ENCODE peak calls at places on chromosome 20, in six cellular contexts. O is neural progenitor cell, D is SK-N-SH, N is OCI-LY7, V is GM23338, K is HCT116. S is an unnamed sample.

GRCh38 chr20:14885661-14886060 is 548.2 kb upstream of the FLRT3 start:
- DNase-seq in O (no peak), D (no peak), N (no peak), V (no peak), K (no peak), S (no peak)

GRCh38 chr20:39850821-39851330 is 838.2 kb downstream of the MAFB start:
- DNase-seq in O (peak), D (no peak), N (no peak), V (no peak), K (no peak), S (no peak)

GRCh38 chr20:62728028-62728780 is 19.6 kb downstream of the NTSR1 start:
- DNase-seq in O (no peak), D (no peak), N (no peak), V (no peak), K (no peak), S (no peak)

GRCh38 chr20:37417146-37417856 is 71.4 kb downstream of the SRC start:
- DNase-seq in O (peak), D (no peak), N (no peak), V (no peak), K (no peak), S (no peak)

GRCh38 chr20:9977629-9978028 is 57.2 kb upstream of the ANKEF1 start:
- DNase-seq in O (no peak), D (no peak), N (no peak), V (no peak), K (peak), S (no peak)

GRCh38 chr20:47231382-47232042 is 125.0 kb downstream of the ZMYND8 start:
- DNase-seq in O (no peak), D (no peak), N (no peak), V (no peak), K (no peak), S (no peak)

GRCh38 chr20:32564921-32565734 is 20.0 kb downstream of the NOL4L start:
- DNase-seq in O (no peak), D (peak), N (no peak), V (no peak), K (no peak), S (no peak)

GRCh38 chr20:7935027-7935551 is 5.2 kb downstream of the HAO1 start:
- DNase-seq in O (no peak), D (no peak), N (peak), V (no peak), K (no peak), S (no peak)

GRCh38 chr20:63183422-63184146 is 32.3 kb downstream of the YTHDF1 start:
- DNase-seq in O (peak), D (peak), N (peak), V (peak), K (peak), S (peak)

GRCh38 chr20:17617212-17617867 is 47.5 kb downstream of the DSTN start:
- DNase-seq in O (peak), D (peak), N (peak), V (peak), K (peak), S (peak)

DNA sequence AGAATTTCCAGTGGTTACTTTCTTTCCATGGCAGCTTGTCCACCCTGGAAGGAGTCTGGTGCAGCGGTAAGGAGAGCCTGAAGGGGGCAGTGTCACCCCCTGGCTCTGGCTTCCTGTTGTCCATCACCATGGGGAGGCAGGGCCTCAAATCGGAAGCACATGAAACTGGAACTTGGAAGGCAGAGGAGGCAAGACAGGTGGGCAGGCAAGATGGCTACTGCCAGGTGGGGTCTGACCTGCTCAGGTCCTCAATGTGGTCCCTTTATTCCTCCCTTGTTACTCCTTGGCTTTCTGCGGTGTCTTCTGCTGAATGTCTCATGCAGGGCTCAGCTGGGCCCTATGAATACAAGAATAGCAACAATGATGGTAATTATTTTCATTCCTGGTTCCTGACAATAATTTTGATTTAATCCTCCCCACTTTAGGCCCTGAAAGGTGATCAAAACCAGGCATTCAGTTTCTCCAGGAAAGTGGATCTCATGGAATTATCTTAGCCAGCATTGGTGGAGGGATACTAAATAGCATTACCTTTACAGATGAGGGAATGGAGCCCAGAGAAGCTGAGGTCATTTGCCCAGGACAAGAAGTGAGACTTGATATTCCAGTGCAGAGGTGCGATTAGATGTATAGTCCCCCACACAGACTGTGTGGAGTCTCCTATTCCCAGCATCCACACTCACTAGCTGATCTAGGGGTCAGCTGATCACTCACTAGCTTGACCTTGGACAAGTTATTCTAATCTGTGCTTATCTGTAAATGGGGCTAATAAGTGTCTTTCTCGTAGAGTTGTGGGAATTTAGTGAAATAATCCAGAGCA is 17.6 kb upstream of the SNAI1 start:
- DNase-seq in O (peak), D (peak), N (peak), V (peak), K (peak), S (peak)
- TF ChIP-seq EZH2phosphoT487 in O (no peak), D (no peak), N (no peak), V (no peak), K (no peak), S (no peak)

DNA sequence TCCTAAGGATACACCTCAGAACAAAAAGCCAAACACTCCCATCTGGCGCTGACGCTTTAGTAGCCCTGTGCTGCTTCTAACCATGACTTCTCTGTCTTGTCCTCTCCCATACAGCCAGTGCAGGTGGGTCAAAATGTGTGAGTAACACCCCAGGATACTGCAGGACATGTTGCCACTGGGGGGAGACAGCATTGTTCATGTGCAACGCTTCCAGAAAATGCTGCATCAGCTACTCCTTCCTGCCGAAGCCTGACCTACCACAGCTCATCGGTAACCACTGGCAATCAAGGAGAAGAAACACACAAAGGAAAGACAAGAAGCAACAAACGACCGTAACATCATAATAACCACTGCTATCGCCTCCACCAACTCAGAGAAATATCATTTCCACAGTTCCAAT is 1.4 kb downstream of the DEFB132 start:
- DNase-seq in O (no peak), D (no peak), N (peak), V (peak), K (peak), S (no peak)
- TF ChIP-seq CTCF in O (no peak), D (no peak), N (peak), V (peak), K (peak), S (no peak)

GRCh38 chr20:20712474-20713243 is at the start of gene RALGAPA2:
- DNase-seq in O (peak), D (peak), N (peak), V (peak), K (peak), S (peak)

GRCh38 chr20:20711413-20711812 is 1.0 kb downstream of the RALGAPA2 start:
- DNase-seq in O (no peak), D (no peak), N (peak), V (peak), K (no peak), S (peak)

GRCh38 chr20:20710847-20711315 is 1.6 kb downstream of the RALGAPA2 start:
- DNase-seq in O (no peak), D (no peak), N (peak), V (no peak), K (no peak), S (peak)

GRCh38 chr20:20713244-20713765 is 861 bp upstream of the RALGAPA2 start:
- DNase-seq in O (no peak), D (peak), N (no peak), V (no peak), K (no peak), S (no peak)

DNA sequence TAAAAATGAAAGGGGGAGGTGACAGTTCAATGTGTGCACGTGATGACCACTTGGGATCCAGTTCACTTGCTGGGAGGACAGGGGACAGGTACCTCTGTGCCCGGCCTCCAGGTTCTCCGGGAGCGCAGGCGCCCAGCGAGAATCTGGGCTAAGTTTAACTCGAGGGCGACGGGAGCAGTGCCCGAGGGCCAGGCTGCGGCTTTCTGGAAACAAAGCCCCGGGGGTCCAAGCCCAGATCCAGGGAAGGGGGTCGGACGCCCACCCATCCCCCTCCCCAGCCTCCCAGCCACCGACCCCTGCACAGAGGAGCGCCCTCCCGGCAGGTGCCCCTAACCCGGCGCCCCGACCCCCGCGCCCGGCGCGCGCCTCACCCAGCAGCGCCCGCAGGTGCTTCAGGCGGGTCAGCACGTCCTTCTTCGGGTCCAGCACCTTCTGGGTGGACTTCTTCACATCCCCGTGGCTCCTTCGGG is 405 bp downstream of the RALGAPA2 start:
- DNase-seq in O (peak), D (no peak), N (no peak), V (peak), K (no peak), S (peak)
- TF ChIP-seq EZH2phosphoT487 in O (no peak), D (no peak), N (no peak), V (no peak), K (no peak), S (no peak)

DNA sequence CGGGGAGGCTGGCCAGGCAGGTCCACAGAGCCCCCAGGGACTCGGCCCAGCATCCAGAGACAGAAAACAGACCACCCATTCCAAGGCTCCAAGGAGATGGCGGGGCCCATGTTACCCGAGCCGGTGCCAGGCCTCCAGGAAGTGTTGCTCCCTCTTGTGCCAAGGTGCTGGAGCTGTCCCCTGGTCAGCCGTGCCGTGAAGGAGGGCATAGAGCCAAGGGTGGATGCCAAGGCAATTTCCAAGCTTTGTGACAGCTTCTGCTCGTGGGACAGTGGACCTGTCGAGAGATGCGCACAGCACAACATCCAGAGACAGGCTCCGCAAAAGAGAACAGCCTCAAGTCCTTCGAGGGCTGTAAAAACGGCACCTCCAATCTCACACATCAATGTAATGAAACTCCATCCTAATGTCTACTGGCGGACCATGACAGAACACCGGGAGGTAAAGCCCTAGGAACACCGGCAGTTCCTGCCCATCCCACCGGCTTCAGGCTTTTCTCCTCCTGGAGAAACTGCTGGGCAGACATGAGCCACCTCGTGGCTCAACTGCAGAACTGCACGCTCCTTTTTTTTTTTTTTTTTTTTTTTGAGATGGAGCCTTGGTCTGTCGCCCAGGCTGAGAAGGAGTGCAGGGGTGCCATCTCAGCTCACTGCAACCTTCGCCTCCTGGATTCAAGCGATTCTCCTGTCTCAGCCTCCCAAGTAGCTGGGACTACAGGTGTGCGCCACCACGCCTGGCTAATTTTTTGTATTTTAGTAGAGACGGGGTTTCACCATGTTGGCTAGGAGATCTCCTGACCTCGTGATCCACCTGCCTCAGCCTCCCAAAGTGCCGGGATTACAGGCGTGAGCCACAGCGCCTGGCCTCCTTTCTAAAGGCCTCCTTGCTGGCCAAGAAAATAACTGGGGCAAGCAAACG is 30.9 kb upstream of the AVP start:
- DNase-seq in O (peak), D (peak), N (peak), V (peak), K (peak), S (peak)
- TF ChIP-seq CTCF in O (peak), D (peak), N (peak), V (peak), K (peak), S (peak)

GRCh38 chr20:34988176-34988540 is 32.5 kb downstream of the MYH7B start:
- DNase-seq in O (no peak), D (no peak), N (no peak), V (no peak), K (no peak), S (no peak)
- TF ChIP-seq EZH2phosphoT487 in O (no peak), D (no peak), N (no peak), V (no peak), K (no peak), S (no peak)

GRCh38 chr20:56503911-56504310 is 20.6 kb upstream of the FAM209A start:
- DNase-seq in O (no peak), D (no peak), N (no peak), V (peak), K (no peak), S (no peak)
- TF ChIP-seq CTCF in O (no peak), D (no peak), N (no peak), V (no peak), K (no peak), S (no peak)

DNA sequence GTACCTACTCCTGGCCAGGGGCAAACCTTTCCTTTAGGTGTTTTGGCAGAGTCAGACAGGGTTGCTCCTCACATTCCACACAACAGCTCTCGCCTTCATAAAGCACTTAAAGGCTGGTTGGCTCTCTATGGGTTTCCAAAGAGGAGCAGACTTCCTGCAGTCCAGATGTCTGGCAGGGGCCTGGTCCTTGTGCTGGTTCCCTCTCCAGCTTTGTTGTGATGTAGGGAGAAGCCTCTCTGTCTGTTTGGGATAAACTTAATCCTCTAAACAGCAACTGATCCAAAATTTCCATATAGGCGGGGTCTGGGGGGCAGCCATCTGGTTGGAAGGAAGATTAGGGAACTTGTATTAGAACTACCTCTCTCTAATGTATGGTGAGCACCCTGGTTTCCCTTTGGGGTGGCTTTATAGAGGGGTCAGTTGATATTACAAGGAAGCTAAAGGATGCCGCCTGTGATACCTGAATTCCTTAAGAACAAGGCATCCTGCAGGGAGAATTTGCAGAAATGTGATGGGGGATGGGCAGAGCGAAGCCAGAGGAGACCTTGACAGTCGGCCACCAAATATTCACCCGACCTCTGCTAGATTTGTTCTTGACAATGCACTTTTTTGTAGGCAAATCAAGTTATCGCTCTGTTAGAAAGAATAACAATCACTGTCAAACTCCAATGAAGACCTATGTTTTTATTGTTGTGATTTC is 93.8 kb upstream of the RALGAPA2 start:
- DNase-seq in O (no peak), D (no peak), N (no peak), V (peak), K (no peak), S (no peak)
- TF ChIP-seq EZH2phosphoT487 in O (no peak), D (no peak), N (no peak), V (no peak), K (no peak), S (no peak)

DNA sequence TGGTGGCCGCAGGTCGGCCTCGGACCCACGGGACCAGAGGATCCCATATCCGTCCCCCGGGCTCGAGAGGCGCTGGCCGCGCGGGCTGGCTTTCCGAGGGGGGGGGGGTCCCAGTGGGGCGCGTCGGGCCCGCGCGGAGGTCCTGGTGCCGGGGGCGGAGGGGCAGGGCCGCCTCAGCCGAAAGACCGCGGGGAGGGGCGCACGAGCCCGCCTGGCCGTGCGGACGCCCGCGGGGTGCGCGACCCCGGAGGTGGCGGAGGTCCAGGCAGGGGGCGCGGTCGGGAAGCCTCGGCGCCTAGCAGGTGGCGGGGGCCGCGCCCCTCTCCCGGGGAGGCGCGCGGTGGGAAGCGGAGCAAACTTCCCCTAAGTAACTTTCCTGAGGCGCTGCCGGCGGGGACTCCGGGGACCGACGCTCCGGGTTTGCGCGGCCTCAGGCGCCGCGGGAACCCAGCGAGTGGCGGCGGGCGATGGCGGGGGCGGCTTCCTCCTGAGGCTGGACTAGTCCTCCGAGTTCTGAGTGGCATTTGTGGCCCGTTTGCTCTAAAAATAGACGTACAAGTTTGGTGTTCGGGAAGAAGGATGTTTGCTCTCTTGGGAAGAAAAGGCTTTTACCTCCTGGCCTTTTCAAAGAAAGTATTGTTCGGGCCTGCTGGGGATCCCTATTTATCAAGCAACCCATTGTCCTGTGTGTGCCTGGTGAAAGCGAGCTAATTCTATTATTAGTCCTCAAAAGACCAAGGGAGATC is 26.4 kb upstream of the BTBD3 start:
- DNase-seq in O (peak), D (peak), N (no peak), V (peak), K (no peak), S (peak)
- TF ChIP-seq CTCF in O (no peak), D (no peak), N (no peak), V (no peak), K (no peak), S (no peak)

GRCh38 chr20:43975096-43975768 is 60.6 kb downstream of the TOX2 start:
- DNase-seq in O (no peak), D (no peak), N (no peak), V (no peak), K (peak), S (no peak)
- TF ChIP-seq EZH2phosphoT487 in O (no peak), D (no peak), N (no peak), V (no peak), K (no peak), S (no peak)